ENCODE peak calls at places on chromosomes 2 and 18, in seven cellular contexts. G, A, U, L, J, D and V are unnamed samples. For H3K27me3, the result is how much of the 10 kb centered on the place peaks cover.

GRCh38 chr2:201909348-201909747 is 103.0 kb downstream of the CDK15 start:
- DNase-seq in G (peak), A (no peak), U (no peak), L (no peak), J (no peak), D (peak), V (peak)

GRCh38 chr2:120448961-120449421 is 103.1 kb downstream of the INHBB start:
- DNase-seq in G (no peak), A (no peak), U (no peak), L (no peak), J (no peak), D (no peak), V (no peak)

GRCh38 chr18:54043484-54044256 is 180.8 kb downstream of the MBD2 start:
- DNase-seq in G (no peak), A (no peak), U (no peak), L (no peak), J (no peak), D (no peak), V (peak)

GRCh38 chr2:148658807-148659722 is 14.5 kb downstream of the EPC2 start:
- DNase-seq in G (peak), A (no peak), U (no peak), L (no peak), J (no peak), D (peak), V (peak)

GRCh38 chr2:236168110-236169067 is at the start of gene GBX2:
- DNase-seq in G (peak), A (peak), U (peak), L (peak), J (no peak), D (peak), V (peak)

GRCh38 chr2:236055471-236055870 is 112.7 kb downstream of the GBX2 start:
- DNase-seq in G (no peak), A (no peak), U (peak), L (no peak), J (no peak), D (no peak), V (no peak)

GRCh38 chr2:14907014-14907612 is 274.6 kb downstream of the LRATD1 start:
- DNase-seq in G (no peak), A (no peak), U (no peak), L (no peak), J (no peak), D (no peak), V (no peak)

GRCh38 chr2:79638410-79638809 is 125.6 kb downstream of the CTNNA2 start:
- DNase-seq in G (no peak), A (no peak), U (peak), L (no peak), J (no peak), D (no peak), V (no peak)

GRCh38 chr2:229852565-229852964 is 69.2 kb downstream of the TRIP12 start:
- DNase-seq in G (peak), A (no peak), U (no peak), L (no peak), J (peak), D (peak), V (no peak)

GRCh38 chr2:233413529-233414272 is 59.4 kb downstream of the DGKD start:
- DNase-seq in G (peak), A (no peak), U (peak), L (no peak), J (no peak), D (peak), V (peak)

GRCh38 chr2:65630643-65631042 is 198.2 kb upstream of the SPRED2 start:
- DNase-seq in G (peak), A (no peak), U (no peak), L (peak), J (no peak), D (peak), V (peak)

GRCh38 chr18:21112140-21112473 is 494 bp upstream of the ROCK1 start:
- DNase-seq in G (no peak), A (no peak), U (no peak), L (no peak), J (no peak), D (no peak), V (no peak)

GRCh38 chr2:86416126-86416525 is 25.0 kb upstream of the KDM3A start:
- DNase-seq in G (no peak), A (no peak), U (no peak), L (no peak), J (no peak), D (no peak), V (no peak)

GRCh38 chr2:217183471-217183870 is 323.6 kb upstream of the TNP1 start:
- DNase-seq in G (no peak), A (no peak), U (no peak), L (no peak), J (no peak), D (no peak), V (no peak)

GRCh38 chr2:53475320-53475719 is 292.3 kb upstream of the CHAC2 start:
- DNase-seq in G (peak), A (no peak), U (no peak), L (no peak), J (no peak), D (peak), V (peak)

GRCh38 chr2:191957996-191958860 is 111.3 kb upstream of the CAVIN2 start:
- DNase-seq in G (no peak), A (no peak), U (no peak), L (no peak), J (no peak), D (no peak), V (no peak)

GRCh38 chr2:169107645-169108044 is 38.3 kb downstream of the DHRS9 start:
- DNase-seq in G (no peak), A (no peak), U (no peak), L (no peak), J (no peak), D (no peak), V (no peak)

DNA sequence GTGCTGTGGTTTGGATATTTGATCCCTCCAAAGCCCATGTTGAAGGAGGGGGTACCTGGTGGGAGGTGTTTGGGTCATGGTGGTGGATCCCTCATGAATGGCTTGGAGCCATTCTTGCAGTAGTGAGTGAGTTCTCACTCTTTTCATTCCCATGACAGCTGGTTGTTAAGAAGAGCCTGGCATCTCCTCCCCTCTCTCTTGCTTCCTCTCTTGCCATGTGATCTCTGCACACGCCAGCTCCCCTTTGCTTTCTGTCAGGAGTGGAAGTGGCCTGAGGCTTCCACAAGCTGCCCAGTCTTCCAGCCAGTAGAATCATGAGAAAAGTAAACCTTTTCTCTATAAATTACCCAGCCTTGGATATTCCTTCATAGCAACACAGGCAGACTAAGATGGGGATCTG is 8.6 kb downstream of the ADD2 start:
- DNase-seq in G (no peak), A (no peak), U (no peak), L (no peak), J (no peak), D (no peak), V (no peak)
- H3K27me3 ChIP-seq in G (under half), A (under half), U (under half), L (under half), J (under half), D (under half), V (under half)

DNA sequence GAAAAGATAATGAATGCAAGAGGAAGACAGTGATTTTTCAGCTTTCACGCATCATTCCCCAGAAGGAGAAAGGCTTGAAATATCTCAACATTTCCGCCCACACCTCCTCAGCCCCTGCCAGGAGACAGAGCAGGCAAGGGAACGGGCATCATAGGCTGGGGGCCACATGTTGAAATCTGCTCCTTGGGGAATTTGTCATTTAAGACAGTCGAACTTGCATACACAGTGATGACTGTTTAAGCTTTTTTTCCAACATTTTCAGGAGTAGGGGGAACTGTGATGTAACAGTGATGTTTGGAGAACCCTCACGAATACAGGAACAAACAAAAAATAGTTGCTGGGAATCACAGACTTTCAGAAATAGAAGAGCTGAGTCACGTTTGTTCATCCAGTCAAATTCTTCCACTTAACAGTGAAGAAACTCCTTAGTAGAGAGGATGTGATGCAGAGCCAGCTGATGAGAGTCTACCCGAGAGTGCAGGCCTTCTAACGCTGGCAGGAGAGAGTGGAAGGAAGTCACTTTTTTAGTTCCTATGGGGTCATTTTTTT is 266.8 kb downstream of the ALPK2 start:
- DNase-seq in G (peak), A (no peak), U (no peak), L (peak), J (no peak), D (peak), V (peak)
- H3K4me2 ChIP-seq in G (no peak), A (no peak), U (peak), L (peak), J (no peak), D (peak), V (peak)

GRCh38 chr2:45168731-45169338 is 159.6 kb upstream of the SIX2 start:
- DNase-seq in G (no peak), A (peak), U (peak), L (no peak), J (peak), D (no peak), V (no peak)
- H3K27me3 ChIP-seq in G (under half), A (half or more), U (under half), L (half or more), J (under half), D (half or more), V (under half)

GRCh38 chr2:6814312-6814711 is 51.4 kb downstream of the CMPK2 start:
- DNase-seq in G (no peak), A (no peak), U (no peak), L (no peak), J (no peak), D (no peak), V (no peak)
- H3K4me2 ChIP-seq in G (no peak), A (no peak), U (no peak), L (no peak), J (no peak), D (no peak), V (no peak)

GRCh38 chr2:238847432-238847801 is 468 bp upstream of the TWIST2 start:
- DNase-seq in G (peak), A (no peak), U (no peak), L (no peak), J (no peak), D (no peak), V (no peak)
- H3K27me3 ChIP-seq in G (half or more), A (half or more), U (under half), L (half or more), J (under half), D (under half), V (under half)

DNA sequence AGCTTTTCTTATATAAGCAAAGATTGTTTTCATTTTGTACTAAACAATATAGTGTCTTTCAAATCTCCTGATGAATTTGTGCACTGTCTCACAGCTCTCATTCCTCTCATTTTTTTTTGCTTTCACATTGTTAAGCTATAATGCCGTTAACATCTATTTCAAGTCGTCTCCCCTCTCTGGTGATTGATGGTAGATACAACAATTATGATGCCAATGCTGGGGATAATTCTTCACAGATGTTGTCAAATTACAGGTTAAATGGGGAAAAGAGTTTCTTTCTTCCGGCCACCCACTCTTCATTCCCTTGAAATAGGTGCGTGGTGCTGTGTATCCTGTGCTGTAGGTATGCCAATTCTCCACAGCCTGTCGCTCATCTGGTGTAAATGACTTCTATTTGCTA is 1053.7 kb upstream of the ZEB2 start:
- DNase-seq in G (no peak), A (no peak), U (peak), L (no peak), J (no peak), D (no peak), V (no peak)
- H3K4me2 ChIP-seq in G (no peak), A (no peak), U (no peak), L (no peak), J (no peak), D (no peak), V (no peak)

GRCh38 chr2:182907081-182907830 is 40.8 kb upstream of the FRZB start:
- DNase-seq in G (peak), A (no peak), U (no peak), L (no peak), J (no peak), D (peak), V (no peak)
- H3K27me3 ChIP-seq in G (under half), A (under half), U (under half), L (under half), J (under half), D (under half), V (under half)

GRCh38 chr2:58044145-58044544 is 2.5 kb upstream of the VRK2 start:
- DNase-seq in G (no peak), A (no peak), U (no peak), L (no peak), J (no peak), D (no peak), V (no peak)

GRCh38 chr2:58042486-58042970 is 4.1 kb upstream of the VRK2 start:
- DNase-seq in G (peak), A (no peak), U (peak), L (peak), J (peak), D (peak), V (peak)

GRCh38 chr2:58035352-58035751 is 11.3 kb upstream of the VRK2 start:
- DNase-seq in G (no peak), A (no peak), U (no peak), L (no peak), J (no peak), D (no peak), V (no peak)

GRCh38 chr2:58033530-58033929 is 13.1 kb upstream of the VRK2 start:
- DNase-seq in G (no peak), A (no peak), U (no peak), L (no peak), J (no peak), D (no peak), V (no peak)

GRCh38 chr2:58039170-58039611 is 7.4 kb upstream of the VRK2 start:
- DNase-seq in G (peak), A (no peak), U (no peak), L (no peak), J (no peak), D (peak), V (no peak)
- H3K4me2 ChIP-seq in G (no peak), A (no peak), U (peak), L (no peak), J (no peak), D (peak), V (no peak)